ENCODE peak calls at places on chromosome 2, in seven cellular contexts. One of them, this sample, is unnamed.

GRCh38 chr2:88165604-88166003 is 4.5 kb upstream of the THNSL2 start:
- DNase-seq in SK-N-SH: no peak
- DNase-seq in HepG2: no peak
- DNase-seq in body of pancreas: no peak
- DNase-seq in ovary: no peak
- DNase-seq in lower lobe of right lung: no peak
- DNase-seq in mammary epithelial cell: no peak
- DNase-seq in this sample: no peak

GRCh38 chr2:7857904-7858303 is 824.0 kb upstream of the ID2 start:
- DNase-seq in mammary epithelial cell: peak; percentile 91
- DNase-seq in lower lobe of right lung: no peak
- DNase-seq in body of pancreas: no peak
- DNase-seq in HepG2: no peak
- DNase-seq in SK-N-SH: no peak
- DNase-seq in ovary: no peak
- DNase-seq in this sample: peak; percentile 68

GRCh38 chr2:88913280-88913679 is 221.8 kb downstream of the RPIA start:
- DNase-seq in mammary epithelial cell: no peak
- DNase-seq in HepG2: no peak
- DNase-seq in body of pancreas: no peak
- DNase-seq in ovary: no peak
- DNase-seq in lower lobe of right lung: no peak
- DNase-seq in SK-N-SH: no peak
- DNase-seq in this sample: no peak

GRCh38 chr2:119772767-119773166 is 13.0 kb downstream of the PTPN4 start:
- DNase-seq in HepG2: no peak
- DNase-seq in ovary: no peak
- DNase-seq in mammary epithelial cell: no peak
- DNase-seq in SK-N-SH: no peak
- DNase-seq in body of pancreas: no peak
- DNase-seq in lower lobe of right lung: no peak
- DNase-seq in this sample: no peak

GRCh38 chr2:18349421-18349820 is 211.0 kb downstream of the RDH14 start:
- DNase-seq in mammary epithelial cell: no peak
- DNase-seq in SK-N-SH: no peak
- DNase-seq in HepG2: no peak
- DNase-seq in ovary: no peak
- DNase-seq in lower lobe of right lung: no peak
- DNase-seq in body of pancreas: no peak
- DNase-seq in this sample: no peak

GRCh38 chr2:4358855-4359254 is 655.5 kb downstream of the DCDC2C start:
- DNase-seq in body of pancreas: no peak
- DNase-seq in ovary: no peak
- DNase-seq in lower lobe of right lung: no peak
- DNase-seq in SK-N-SH: no peak
- DNase-seq in mammary epithelial cell: no peak
- DNase-seq in HepG2: no peak
- DNase-seq in this sample: no peak

GRCh38 chr2:199441759-199442158 is 16.0 kb downstream of the SATB2 start:
- DNase-seq in body of pancreas: no peak
- DNase-seq in mammary epithelial cell: no peak
- DNase-seq in SK-N-SH: no peak
- DNase-seq in ovary: no peak
- DNase-seq in lower lobe of right lung: no peak
- DNase-seq in HepG2: no peak
- DNase-seq in this sample: no peak

GRCh38 chr2:211957799-211958198 is 580.8 kb downstream of the ERBB4 start:
- DNase-seq in mammary epithelial cell: no peak
- DNase-seq in ovary: no peak
- DNase-seq in body of pancreas: no peak
- DNase-seq in SK-N-SH: no peak
- DNase-seq in HepG2: no peak
- DNase-seq in lower lobe of right lung: no peak
- DNase-seq in this sample: no peak

DNA sequence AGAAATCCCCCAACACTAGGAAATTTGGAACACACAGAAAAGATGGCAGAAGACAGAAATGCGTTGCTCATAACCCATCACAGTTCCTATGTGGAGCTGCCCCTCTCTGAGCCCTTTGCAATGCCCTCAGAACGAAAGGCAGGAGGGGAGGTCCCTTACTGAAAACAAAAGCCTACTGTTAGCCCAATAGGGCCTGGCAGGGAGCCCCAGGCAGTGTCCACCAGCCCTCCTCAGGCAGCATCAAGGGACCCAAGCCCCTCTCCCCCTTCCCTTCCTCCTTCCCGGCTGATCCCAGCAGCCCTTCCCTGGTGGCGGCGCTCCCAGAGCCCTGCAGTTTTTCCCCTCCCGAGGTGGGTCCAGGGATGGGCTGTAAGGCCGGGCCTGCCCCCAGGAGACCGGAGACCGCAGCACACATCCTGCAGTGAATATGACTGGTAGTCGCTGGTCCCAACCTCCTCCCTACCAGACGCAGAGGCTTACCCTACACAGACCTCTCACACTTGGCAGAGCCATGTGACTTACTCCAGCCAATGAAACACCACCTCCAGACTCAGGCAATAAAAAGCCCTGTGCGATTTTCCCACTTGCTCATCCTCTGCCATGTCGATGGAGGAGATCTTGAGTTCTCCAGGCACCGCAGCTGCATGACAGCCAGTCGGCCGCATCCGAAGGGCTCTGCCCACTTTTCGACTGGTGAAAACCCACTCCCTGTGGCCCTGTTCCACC is 19.4 kb upstream of the DUSP2 start:
- DNase-seq in lower lobe of right lung: no peak
- DNase-seq in mammary epithelial cell: no peak
- DNase-seq in SK-N-SH: no peak
- DNase-seq in ovary: no peak
- DNase-seq in HepG2: no peak
- DNase-seq in body of pancreas: no peak
- DNase-seq in this sample: no peak
- H3K27ac ChIP-seq in lower lobe of right lung: peak overlapping the region; percentile 41
- H3K27ac ChIP-seq in mammary epithelial cell: no peak overlapping the region
- H3K27ac ChIP-seq in SK-N-SH: no peak overlapping the region
- H3K27ac ChIP-seq in ovary: no peak overlapping the region
- H3K27ac ChIP-seq in HepG2: no peak overlapping the region
- H3K27ac ChIP-seq in body of pancreas: no peak overlapping the region
- H3K27ac ChIP-seq in this sample: no peak overlapping the region

GRCh38 chr2:110948027-110948687 is 172.6 kb upstream of the BCL2L11 start:
- DNase-seq in body of pancreas: peak; percentile 11
- DNase-seq in ovary: no peak
- DNase-seq in lower lobe of right lung: no peak
- DNase-seq in SK-N-SH: peak; percentile 55
- DNase-seq in HepG2: no peak
- DNase-seq in mammary epithelial cell: no peak
- DNase-seq in this sample: no peak
- H3K27ac ChIP-seq in body of pancreas: no peak overlapping the region
- H3K27ac ChIP-seq in ovary: no peak overlapping the region
- H3K27ac ChIP-seq in lower lobe of right lung: peak overlapping the region; percentile 26
- H3K27ac ChIP-seq in SK-N-SH: peak overlapping the region; percentile 29
- H3K27ac ChIP-seq in HepG2: no peak overlapping the region
- H3K27ac ChIP-seq in mammary epithelial cell: no peak overlapping the region
- H3K27ac ChIP-seq in this sample: no peak overlapping the region

DNA sequence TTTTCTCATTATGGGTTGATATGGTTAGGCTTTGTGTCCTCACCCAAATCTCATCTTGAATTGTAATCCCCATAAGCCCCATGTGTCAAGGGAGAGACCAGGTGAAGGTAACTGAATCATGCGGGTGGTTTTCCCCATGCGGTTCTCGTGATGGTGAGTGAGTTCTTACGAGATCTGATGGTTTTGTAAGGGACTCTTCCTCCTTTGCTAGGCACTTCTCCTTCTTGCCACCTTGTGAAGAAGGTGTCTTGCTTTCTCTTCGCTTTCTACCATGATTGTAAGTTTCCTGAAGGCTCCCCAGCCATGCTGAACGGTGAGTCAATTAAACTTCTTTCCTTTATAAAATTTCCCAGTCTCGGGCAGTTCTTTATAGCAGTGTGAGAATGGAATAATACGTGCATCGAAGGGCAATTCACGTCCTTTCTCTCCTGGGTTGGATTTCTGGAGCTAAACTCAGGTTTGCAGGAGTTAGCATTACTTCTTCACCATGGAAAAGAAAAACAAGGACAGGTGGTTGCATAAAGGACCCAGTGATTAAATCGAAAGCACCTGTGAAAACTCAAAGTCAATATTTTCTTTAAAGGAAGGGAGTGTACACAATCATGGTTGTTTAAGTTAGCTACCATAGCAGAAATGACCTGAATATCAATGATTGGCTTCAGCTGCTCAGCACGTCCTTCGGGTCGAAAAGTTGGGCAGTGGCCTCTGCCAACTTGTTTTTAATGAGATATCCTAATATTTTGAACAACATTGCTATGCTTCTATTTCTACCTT is 54.1 kb downstream of the CDC42EP3 start:
- DNase-seq in mammary epithelial cell: no peak
- DNase-seq in body of pancreas: no peak
- DNase-seq in SK-N-SH: no peak
- DNase-seq in lower lobe of right lung: no peak
- DNase-seq in HepG2: no peak
- DNase-seq in ovary: no peak
- DNase-seq in this sample: no peak
- H3K27ac ChIP-seq in mammary epithelial cell: no peak overlapping the region
- H3K27ac ChIP-seq in body of pancreas: no peak overlapping the region
- H3K27ac ChIP-seq in SK-N-SH: no peak overlapping the region
- H3K27ac ChIP-seq in lower lobe of right lung: no peak overlapping the region
- H3K27ac ChIP-seq in HepG2: no peak overlapping the region
- H3K27ac ChIP-seq in ovary: no peak overlapping the region
- H3K27ac ChIP-seq in this sample: no peak overlapping the region

GRCh38 chr2:101751276-101751675 is 53.8 kb downstream of the MAP4K4 start:
- DNase-seq in HepG2: no peak
- DNase-seq in lower lobe of right lung: no peak
- DNase-seq in ovary: no peak
- DNase-seq in body of pancreas: no peak
- DNase-seq in SK-N-SH: no peak
- DNase-seq in mammary epithelial cell: no peak
- DNase-seq in this sample: no peak
- H3K27ac ChIP-seq in HepG2: peak overlapping the region; percentile 30
- H3K27ac ChIP-seq in lower lobe of right lung: no peak overlapping the region
- H3K27ac ChIP-seq in ovary: no peak overlapping the region
- H3K27ac ChIP-seq in body of pancreas: no peak overlapping the region
- H3K27ac ChIP-seq in SK-N-SH: no peak overlapping the region
- H3K27ac ChIP-seq in mammary epithelial cell: peak overlapping the region; percentile 5
- H3K27ac ChIP-seq in this sample: peak overlapping the region; percentile 29

DNA sequence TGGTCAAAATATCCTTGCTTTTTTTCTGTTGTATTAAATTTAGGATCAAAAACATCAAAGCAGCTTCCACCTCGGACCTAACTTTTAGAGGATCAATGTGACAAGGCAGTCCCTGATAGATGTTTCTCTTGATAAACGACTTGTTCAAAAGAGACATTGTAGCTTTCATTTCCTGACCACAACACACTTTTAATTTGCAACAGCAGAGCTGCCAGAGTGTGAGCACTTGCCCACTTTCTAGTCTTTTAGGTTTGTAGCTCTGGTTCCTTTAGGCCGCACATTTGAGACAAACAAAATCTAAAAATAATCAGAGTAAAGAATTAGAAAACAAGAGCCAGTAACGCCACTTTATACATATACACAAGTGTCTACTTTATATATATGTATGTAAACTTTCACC is 3.1 kb downstream of the FIGN start:
- DNase-seq in HepG2: no peak
- DNase-seq in ovary: no peak
- DNase-seq in lower lobe of right lung: no peak
- DNase-seq in mammary epithelial cell: no peak
- DNase-seq in SK-N-SH: no peak
- DNase-seq in body of pancreas: no peak
- DNase-seq in this sample: no peak
- H3K27ac ChIP-seq in HepG2: peak overlapping the region; percentile 3
- H3K27ac ChIP-seq in ovary: no peak overlapping the region
- H3K27ac ChIP-seq in lower lobe of right lung: peak overlapping the region; percentile 10
- H3K27ac ChIP-seq in mammary epithelial cell: peak overlapping the region; percentile 11
- H3K27ac ChIP-seq in SK-N-SH: peak overlapping the region; percentile 89
- H3K27ac ChIP-seq in body of pancreas: peak overlapping the region; percentile 62
- H3K27ac ChIP-seq in this sample: no peak overlapping the region